ENCODE peak calls at places on chromosomes 6 and 20, in seven cellular contexts. One of them, this sample, is unnamed.

GRCh38 chr6:133917781-133918180 is 28.9 kb downstream of the TCF21 start:
- DNase-seq in CD4-positive, alpha-beta T cell: no peak
- DNase-seq in right atrium auricular region: no peak
- DNase-seq in mesothelial cell of epicardium: no peak
- DNase-seq in astrocyte of the spinal cord: no peak
- DNase-seq in HFF-Myc: no peak
- DNase-seq in stimulated activated CD8-positive, alpha-beta memory T cell treated with anti-CD3 and anti-CD28 coated beads, Interleukin-7, amount 100 ng/mL, for 1 hour: no peak
- DNase-seq in this sample: no peak

GRCh38 chr20:34998331-34998950 is 42.8 kb downstream of the MYH7B start:
- DNase-seq in CD4-positive, alpha-beta T cell: no peak
- DNase-seq in right atrium auricular region: no peak
- DNase-seq in mesothelial cell of epicardium: no peak
- DNase-seq in astrocyte of the spinal cord: no peak
- DNase-seq in HFF-Myc: no peak
- DNase-seq in stimulated activated CD8-positive, alpha-beta memory T cell treated with anti-CD3 and anti-CD28 coated beads, Interleukin-7, amount 100 ng/mL, for 1 hour: no peak
- DNase-seq in this sample: no peak

GRCh38 chr6:162124710-162125435 is 602.7 kb downstream of the PRKN start:
- DNase-seq in CD4-positive, alpha-beta T cell: no peak
- DNase-seq in right atrium auricular region: no peak
- DNase-seq in mesothelial cell of epicardium: no peak
- DNase-seq in astrocyte of the spinal cord: no peak
- DNase-seq in HFF-Myc: no peak
- DNase-seq in stimulated activated CD8-positive, alpha-beta memory T cell treated with anti-CD3 and anti-CD28 coated beads, Interleukin-7, amount 100 ng/mL, for 1 hour: no peak
- DNase-seq in this sample: no peak

GRCh38 chr6:156703719-156704118 is 73.5 kb upstream of the ARID1B start:
- DNase-seq in CD4-positive, alpha-beta T cell: no peak
- DNase-seq in right atrium auricular region: no peak
- DNase-seq in mesothelial cell of epicardium: no peak
- DNase-seq in astrocyte of the spinal cord: no peak
- DNase-seq in HFF-Myc: no peak
- DNase-seq in stimulated activated CD8-positive, alpha-beta memory T cell treated with anti-CD3 and anti-CD28 coated beads, Interleukin-7, amount 100 ng/mL, for 1 hour: no peak
- DNase-seq in this sample: peak

GRCh38 chr6:105211831-105212230 is 32.0 kb upstream of the POPDC3 start:
- DNase-seq in CD4-positive, alpha-beta T cell: no peak
- DNase-seq in right atrium auricular region: no peak
- DNase-seq in mesothelial cell of epicardium: no peak
- DNase-seq in astrocyte of the spinal cord: no peak
- DNase-seq in HFF-Myc: no peak
- DNase-seq in stimulated activated CD8-positive, alpha-beta memory T cell treated with anti-CD3 and anti-CD28 coated beads, Interleukin-7, amount 100 ng/mL, for 1 hour: no peak
- DNase-seq in this sample: no peak

GRCh38 chr20:40982415-40983145 is 46.0 kb upstream of the TOP1 start:
- DNase-seq in CD4-positive, alpha-beta T cell: no peak
- DNase-seq in right atrium auricular region: no peak
- DNase-seq in mesothelial cell of epicardium: no peak
- DNase-seq in astrocyte of the spinal cord: no peak
- DNase-seq in HFF-Myc: no peak
- DNase-seq in stimulated activated CD8-positive, alpha-beta memory T cell treated with anti-CD3 and anti-CD28 coated beads, Interleukin-7, amount 100 ng/mL, for 1 hour: no peak
- DNase-seq in this sample: no peak

GRCh38 chr6:126198581-126198980 is 141.3 kb upstream of the CENPW start:
- DNase-seq in CD4-positive, alpha-beta T cell: no peak
- DNase-seq in right atrium auricular region: no peak
- DNase-seq in mesothelial cell of epicardium: no peak
- DNase-seq in astrocyte of the spinal cord: no peak
- DNase-seq in HFF-Myc: no peak
- DNase-seq in stimulated activated CD8-positive, alpha-beta memory T cell treated with anti-CD3 and anti-CD28 coated beads, Interleukin-7, amount 100 ng/mL, for 1 hour: no peak
- DNase-seq in this sample: no peak

GRCh38 chr6:111750753-111751684 is 122.2 kb downstream of the FYN start:
- DNase-seq in CD4-positive, alpha-beta T cell: peak
- DNase-seq in right atrium auricular region: no peak
- DNase-seq in mesothelial cell of epicardium: no peak
- DNase-seq in astrocyte of the spinal cord: peak
- DNase-seq in HFF-Myc: no peak
- DNase-seq in stimulated activated CD8-positive, alpha-beta memory T cell treated with anti-CD3 and anti-CD28 coated beads, Interleukin-7, amount 100 ng/mL, for 1 hour: no peak
- DNase-seq in this sample: peak

GRCh38 chr6:52640916-52641315 is 30.0 kb upstream of the TMEM14A start:
- DNase-seq in CD4-positive, alpha-beta T cell: no peak
- DNase-seq in right atrium auricular region: no peak
- DNase-seq in mesothelial cell of epicardium: no peak
- DNase-seq in astrocyte of the spinal cord: no peak
- DNase-seq in HFF-Myc: no peak
- DNase-seq in stimulated activated CD8-positive, alpha-beta memory T cell treated with anti-CD3 and anti-CD28 coated beads, Interleukin-7, amount 100 ng/mL, for 1 hour: no peak
- DNase-seq in this sample: no peak

GRCh38 chr6:4736371-4736873 is 39.8 kb upstream of the CDYL start:
- DNase-seq in CD4-positive, alpha-beta T cell: no peak
- DNase-seq in right atrium auricular region: no peak
- DNase-seq in mesothelial cell of epicardium: no peak
- DNase-seq in astrocyte of the spinal cord: no peak
- DNase-seq in HFF-Myc: no peak
- DNase-seq in stimulated activated CD8-positive, alpha-beta memory T cell treated with anti-CD3 and anti-CD28 coated beads, Interleukin-7, amount 100 ng/mL, for 1 hour: no peak
- DNase-seq in this sample: no peak

GRCh38 chr20:51339721-51340450 is 202.6 kb downstream of the NFATC2 start:
- DNase-seq in CD4-positive, alpha-beta T cell: no peak
- DNase-seq in right atrium auricular region: no peak
- DNase-seq in mesothelial cell of epicardium: no peak
- DNase-seq in astrocyte of the spinal cord: peak
- DNase-seq in HFF-Myc: no peak
- DNase-seq in stimulated activated CD8-positive, alpha-beta memory T cell treated with anti-CD3 and anti-CD28 coated beads, Interleukin-7, amount 100 ng/mL, for 1 hour: no peak
- DNase-seq in this sample: peak

GRCh38 chr6:5206920-5207561 is 53.7 kb downstream of the LYRM4 start:
- DNase-seq in CD4-positive, alpha-beta T cell: no peak
- DNase-seq in right atrium auricular region: no peak
- DNase-seq in mesothelial cell of epicardium: no peak
- DNase-seq in astrocyte of the spinal cord: no peak
- DNase-seq in HFF-Myc: no peak
- DNase-seq in stimulated activated CD8-positive, alpha-beta memory T cell treated with anti-CD3 and anti-CD28 coated beads, Interleukin-7, amount 100 ng/mL, for 1 hour: no peak
- DNase-seq in this sample: no peak

GRCh38 chr20:25139061-25139705 is 56.3 kb upstream of the ENTPD6 start:
- DNase-seq in CD4-positive, alpha-beta T cell: no peak
- DNase-seq in right atrium auricular region: no peak
- DNase-seq in mesothelial cell of epicardium: no peak
- DNase-seq in astrocyte of the spinal cord: no peak
- DNase-seq in HFF-Myc: no peak
- DNase-seq in stimulated activated CD8-positive, alpha-beta memory T cell treated with anti-CD3 and anti-CD28 coated beads, Interleukin-7, amount 100 ng/mL, for 1 hour: no peak
- DNase-seq in this sample: peak